ENCODE peak calls at places on chromosome X, in nine cellular contexts. O, D, Q, M, G, I, P, A and X are unnamed samples.

GRCh38 chrX:100681581-100681980 is 37.6 kb downstream of the SRPX2 start:
- DNase-seq in Q (no peak), P (no peak), A (no peak), O (no peak), I (peak), M (no peak), G (no peak), D (no peak), X (no peak)

GRCh38 chrX:96102997-96103396 is 581.6 kb upstream of the DIAPH2 start:
- DNase-seq in A (no peak), G (no peak), P (no peak), O (no peak), D (no peak), M (no peak), I (no peak), Q (no peak), X (no peak)

GRCh38 chrX:65407157-65407626 is 127.4 kb downstream of the LAS1L start:
- DNase-seq in P (no peak), O (no peak), Q (no peak), D (no peak), A (no peak), G (no peak), M (no peak), I (no peak), X (no peak)

GRCh38 chrX:113962338-113962737 is 621.5 kb upstream of the HTR2C start:
- DNase-seq in G (no peak), M (no peak), I (no peak), A (no peak), P (no peak), O (no peak), Q (no peak), D (no peak), X (no peak)

GRCh38 chrX:112190646-112191045 is 108.1 kb upstream of the TRPC5 start:
- DNase-seq in Q (no peak), A (no peak), M (no peak), G (no peak), O (no peak), P (no peak), I (no peak), D (no peak), X (no peak)

GRCh38 chrX:44908198-44908597 is 35.2 kb downstream of the KDM6A start:
- DNase-seq in A (peak), P (no peak), Q (no peak), I (no peak), D (no peak), M (no peak), O (no peak), G (peak), X (no peak)

GRCh38 chrX:40644821-40645358 is 2.5 kb downstream of the CXorf38 start:
- DNase-seq in G (peak), D (peak), Q (peak), O (peak), M (peak), I (peak), P (peak), A (peak), X (no peak)

GRCh38 chrX:151954730-151955129 is 19.7 kb downstream of the GABRE start:
- DNase-seq in D (no peak), P (no peak), Q (no peak), A (no peak), M (no peak), G (no peak), I (no peak), O (no peak), X (no peak)

GRCh38 chrX:47497274-47497673 is 14.3 kb upstream of the ZNF41 start:
- DNase-seq in O (no peak), D (peak), G (peak), A (peak), I (peak), M (no peak), P (no peak), Q (no peak), X (no peak)
- TF ChIP-seq CTCF in O (peak), D (peak), G (peak), A (peak), I (peak), M (no peak), P (peak), Q (peak), X (peak)

GRCh38 chrX:25807022-25807421 is 331.1 kb upstream of the MAGEB18 start:
- DNase-seq in Q (no peak), D (no peak), A (no peak), M (no peak), G (no peak), I (no peak), P (no peak), O (no peak), X (no peak)

GRCh38 chrX:25810202-25810601 is 327.9 kb upstream of the MAGEB18 start:
- DNase-seq in G (peak), O (no peak), P (no peak), Q (no peak), I (peak), M (no peak), A (peak), D (peak), X (no peak)

GRCh38 chrX:25805744-25806143 is 332.4 kb upstream of the MAGEB18 start:
- DNase-seq in O (no peak), P (no peak), Q (no peak), A (no peak), D (no peak), I (no peak), G (no peak), M (no peak), X (no peak)
- H3K4me3 ChIP-seq in O (no peak), P (no peak), Q (no peak), A (no peak), D (no peak), I (no peak), G (no peak), M (no peak), X (no peak)

GRCh38 chrX:54786972-54787371 is 11.1 kb downstream of the ITIH6 start:
- DNase-seq in Q (no peak), G (no peak), O (no peak), M (no peak), A (no peak), I (no peak), P (no peak), D (peak), X (no peak)
- TF ChIP-seq CTCF in Q (no peak), G (no peak), O (peak), M (no peak), A (no peak), I (no peak), P (no peak), D (peak), X (no peak)

DNA sequence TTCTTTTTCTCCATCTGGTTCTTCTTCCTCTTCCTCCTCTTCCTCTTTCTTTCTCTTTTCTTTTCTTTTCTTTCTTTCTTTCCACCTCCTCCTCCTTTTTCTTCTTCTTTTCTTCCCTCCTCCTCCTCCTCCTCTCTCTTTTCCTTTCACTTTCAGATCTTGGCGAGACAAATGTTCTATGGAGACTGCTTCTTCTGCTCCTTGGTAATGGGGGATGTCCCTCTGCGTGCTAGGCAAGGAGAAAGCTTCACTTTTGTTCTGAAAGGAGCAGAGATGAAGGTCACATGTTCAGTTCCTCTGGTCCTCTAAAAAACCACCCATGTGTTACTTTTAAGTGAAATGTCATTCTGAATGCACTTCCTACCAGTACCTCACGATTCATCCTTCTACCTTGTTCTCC is 33.2 kb downstream of the NBDY start:
- DNase-seq in O (no peak), M (no peak), D (no peak), P (no peak), I (no peak), G (no peak), A (no peak), Q (no peak), X (no peak)
- H3K4me3 ChIP-seq in O (no peak), M (no peak), D (no peak), P (no peak), I (no peak), G (no peak), A (no peak), Q (no peak), X (no peak)

DNA sequence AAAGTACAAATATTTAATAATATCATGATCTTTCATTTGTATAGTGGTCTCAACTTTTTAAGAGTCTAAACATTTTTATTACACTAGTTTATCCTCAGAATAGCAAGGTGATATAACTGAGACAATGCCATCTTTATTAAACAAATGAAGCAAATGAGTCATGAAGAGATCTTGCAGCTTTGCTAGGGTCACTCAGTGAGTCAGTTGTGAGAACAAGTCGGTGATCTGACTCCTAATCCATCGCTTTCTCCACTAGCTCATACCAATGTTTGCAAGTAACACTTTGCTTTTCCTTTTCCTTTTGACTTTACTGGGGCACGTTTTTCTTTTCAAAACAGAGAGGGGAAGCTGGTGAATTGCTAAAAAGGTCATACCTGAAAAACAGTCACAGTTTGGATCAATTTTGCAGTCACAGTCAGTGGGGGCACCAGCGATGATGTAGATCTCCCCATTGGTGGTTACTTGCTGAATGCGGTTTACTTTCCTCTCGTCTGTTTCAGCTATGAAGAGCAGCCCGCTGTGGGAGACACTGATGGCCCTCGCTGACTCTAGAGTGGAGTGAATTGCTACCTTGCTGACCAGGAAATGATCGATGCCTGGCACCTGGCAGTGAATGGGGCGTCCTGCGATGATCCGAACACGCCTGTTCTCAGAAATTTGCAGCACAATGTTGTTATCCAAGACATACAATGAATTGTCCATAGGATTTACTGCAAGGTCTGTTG is 75.7 kb downstream of the SH2D1A start:
- DNase-seq in G (no peak), P (no peak), A (no peak), M (no peak), D (peak), Q (no peak), O (no peak), I (no peak), X (no peak)
- TF ChIP-seq CTCF in G (no peak), P (no peak), A (no peak), M (no peak), D (no peak), Q (no peak), O (no peak), I (no peak), X (no peak)